ENCODE peak calls at places on chromosomes 7 and 10, in nine cellular contexts. One of them, this sample, is unnamed.

GRCh38 chr10:137031-137430 is 1.8 kb downstream of the ZMYND11 start:
- DNase-seq in left lung: no peak
- DNase-seq in astrocyte: no peak
- DNase-seq in body of pancreas: peak
- DNase-seq in fibroblast of mammary gland: peak
- DNase-seq in Peyer's patch: peak
- DNase-seq in spleen: no peak
- DNase-seq in PC-3: peak
- DNase-seq in GM06990: peak
- DNase-seq in this sample: peak

GRCh38 chr10:55220975-55221374 is 419.9 kb upstream of the PCDH15 start:
- DNase-seq in body of pancreas: no peak
- DNase-seq in left lung: no peak
- DNase-seq in fibroblast of mammary gland: no peak
- DNase-seq in spleen: no peak
- DNase-seq in Peyer's patch: no peak
- DNase-seq in PC-3: no peak
- DNase-seq in astrocyte: no peak
- DNase-seq in GM06990: no peak
- DNase-seq in this sample: no peak

GRCh38 chr7:2953099-2953498 is 90.6 kb downstream of the CARD11 start:
- DNase-seq in GM06990: no peak
- DNase-seq in PC-3: no peak
- DNase-seq in astrocyte: no peak
- DNase-seq in left lung: peak
- DNase-seq in spleen: no peak
- DNase-seq in fibroblast of mammary gland: peak
- DNase-seq in Peyer's patch: peak
- DNase-seq in body of pancreas: no peak
- DNase-seq in this sample: no peak

GRCh38 chr7:44184874-44185446 is 4.3 kb downstream of the GCK start:
- DNase-seq in left lung: no peak
- DNase-seq in spleen: no peak
- DNase-seq in PC-3: no peak
- DNase-seq in fibroblast of mammary gland: no peak
- DNase-seq in Peyer's patch: no peak
- DNase-seq in astrocyte: no peak
- DNase-seq in GM06990: no peak
- DNase-seq in body of pancreas: no peak
- DNase-seq in this sample: no peak

GRCh38 chr10:102646610-102647432 is 2.5 kb downstream of the TRIM8 start:
- DNase-seq in left lung: no peak
- DNase-seq in body of pancreas: peak
- DNase-seq in GM06990: peak
- DNase-seq in fibroblast of mammary gland: peak
- DNase-seq in spleen: peak
- DNase-seq in astrocyte: no peak
- DNase-seq in Peyer's patch: no peak
- DNase-seq in PC-3: no peak
- DNase-seq in this sample: peak

GRCh38 chr10:71812913-71813590 is 38.0 kb downstream of the PSAP start:
- DNase-seq in Peyer's patch: no peak
- DNase-seq in spleen: no peak
- DNase-seq in GM06990: no peak
- DNase-seq in left lung: no peak
- DNase-seq in PC-3: no peak
- DNase-seq in body of pancreas: no peak
- DNase-seq in astrocyte: no peak
- DNase-seq in fibroblast of mammary gland: no peak
- DNase-seq in this sample: no peak

GRCh38 chr7:80907141-80907601 is 11.7 kb downstream of the SEMA3C start:
- DNase-seq in Peyer's patch: no peak
- DNase-seq in left lung: no peak
- DNase-seq in body of pancreas: no peak
- DNase-seq in spleen: no peak
- DNase-seq in GM06990: no peak
- DNase-seq in fibroblast of mammary gland: no peak
- DNase-seq in PC-3: no peak
- DNase-seq in astrocyte: no peak
- DNase-seq in this sample: no peak

GRCh38 chr10:99631496-99631895 is 11.3 kb upstream of the SLC25A28 start:
- DNase-seq in GM06990: no peak
- DNase-seq in fibroblast of mammary gland: peak
- DNase-seq in spleen: no peak
- DNase-seq in Peyer's patch: no peak
- DNase-seq in PC-3: no peak
- DNase-seq in body of pancreas: no peak
- DNase-seq in left lung: no peak
- DNase-seq in astrocyte: peak
- DNase-seq in this sample: no peak

GRCh38 chr7:83162402-83163256 is at the start of gene PCLO:
- DNase-seq in Peyer's patch: peak
- DNase-seq in astrocyte: peak
- DNase-seq in PC-3: peak
- DNase-seq in spleen: peak
- DNase-seq in GM06990: peak
- DNase-seq in left lung: peak
- DNase-seq in body of pancreas: peak
- DNase-seq in fibroblast of mammary gland: peak
- DNase-seq in this sample: peak

GRCh38 chr10:95864906-95865813 is 42.6 kb upstream of the CC2D2B start:
- DNase-seq in GM06990: no peak
- DNase-seq in PC-3: peak
- DNase-seq in left lung: no peak
- DNase-seq in astrocyte: peak
- DNase-seq in fibroblast of mammary gland: peak
- DNase-seq in spleen: no peak
- DNase-seq in body of pancreas: peak
- DNase-seq in Peyer's patch: peak
- DNase-seq in this sample: peak
- TF ChIP-seq CTCF in GM06990: peak
- TF ChIP-seq CTCF in PC-3: peak
- TF ChIP-seq CTCF in left lung: no peak
- TF ChIP-seq CTCF in astrocyte: peak
- TF ChIP-seq CTCF in fibroblast of mammary gland: peak
- TF ChIP-seq CTCF in spleen: peak
- TF ChIP-seq CTCF in body of pancreas: peak
- TF ChIP-seq CTCF in Peyer's patch: no peak
- TF ChIP-seq CTCF in this sample: peak

GRCh38 chr7:19378340-19378704 is 233.1 kb upstream of the FERD3L start:
- DNase-seq in fibroblast of mammary gland: no peak
- DNase-seq in PC-3: no peak
- DNase-seq in left lung: no peak
- DNase-seq in spleen: no peak
- DNase-seq in astrocyte: no peak
- DNase-seq in GM06990: no peak
- DNase-seq in Peyer's patch: no peak
- DNase-seq in body of pancreas: no peak
- DNase-seq in this sample: no peak

GRCh38 chr7:19373334-19373733 is 228.1 kb upstream of the FERD3L start:
- DNase-seq in left lung: no peak
- DNase-seq in PC-3: no peak
- DNase-seq in spleen: no peak
- DNase-seq in Peyer's patch: no peak
- DNase-seq in fibroblast of mammary gland: no peak
- DNase-seq in body of pancreas: no peak
- DNase-seq in astrocyte: no peak
- DNase-seq in GM06990: no peak
- DNase-seq in this sample: no peak

GRCh38 chr7:19376591-19376990 is 231.4 kb upstream of the FERD3L start:
- DNase-seq in left lung: no peak
- DNase-seq in GM06990: no peak
- DNase-seq in fibroblast of mammary gland: no peak
- DNase-seq in spleen: no peak
- DNase-seq in PC-3: no peak
- DNase-seq in Peyer's patch: no peak
- DNase-seq in body of pancreas: no peak
- DNase-seq in astrocyte: peak
- DNase-seq in this sample: no peak

GRCh38 chr7:19375986-19376385 is 230.8 kb upstream of the FERD3L start:
- DNase-seq in PC-3: no peak
- DNase-seq in Peyer's patch: no peak
- DNase-seq in astrocyte: no peak
- DNase-seq in body of pancreas: no peak
- DNase-seq in GM06990: no peak
- DNase-seq in fibroblast of mammary gland: no peak
- DNase-seq in spleen: no peak
- DNase-seq in left lung: no peak
- DNase-seq in this sample: no peak

DNA sequence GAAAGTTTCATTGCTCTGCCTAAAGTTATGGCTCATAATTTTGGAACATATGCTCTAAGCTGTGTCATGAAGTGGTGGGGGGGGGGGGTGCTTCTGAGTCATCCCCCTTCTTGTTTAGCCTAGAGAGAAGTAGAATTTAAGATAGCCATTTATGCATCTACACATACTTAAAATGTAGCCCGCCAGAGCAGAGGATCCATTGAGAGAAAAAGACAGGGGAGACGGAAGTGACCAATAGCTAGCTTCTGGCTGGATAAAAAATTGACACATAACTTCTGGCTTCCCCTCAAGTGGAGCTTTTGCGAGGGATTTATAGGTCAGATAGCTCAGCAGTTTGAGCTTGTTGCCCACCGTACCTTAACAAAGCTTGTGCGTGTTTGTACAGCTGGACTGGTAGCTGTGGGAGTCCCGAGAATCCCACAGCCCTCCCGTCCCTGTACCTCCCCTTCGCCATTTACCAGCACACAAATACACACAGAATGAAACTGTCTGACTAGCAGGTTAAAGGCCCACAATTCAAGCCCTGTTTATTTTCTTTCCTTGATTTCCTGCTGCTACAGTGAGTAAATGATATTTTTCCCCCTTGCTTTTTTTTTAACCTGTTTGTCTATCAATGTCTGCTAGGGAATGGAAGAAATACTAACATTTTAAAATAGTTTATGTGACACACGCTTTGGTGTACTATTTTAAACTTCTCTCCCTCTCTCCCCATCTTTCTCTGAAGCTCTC is 232.6 kb upstream of the FERD3L start:
- DNase-seq in spleen: no peak
- DNase-seq in PC-3: peak
- DNase-seq in GM06990: no peak
- DNase-seq in left lung: no peak
- DNase-seq in fibroblast of mammary gland: peak
- DNase-seq in body of pancreas: no peak
- DNase-seq in astrocyte: peak
- DNase-seq in Peyer's patch: no peak
- DNase-seq in this sample: no peak
- H3K4me3 ChIP-seq in spleen: no peak
- H3K4me3 ChIP-seq in PC-3: no peak
- H3K4me3 ChIP-seq in GM06990: no peak
- H3K4me3 ChIP-seq in left lung: no peak
- H3K4me3 ChIP-seq in fibroblast of mammary gland: no peak
- H3K4me3 ChIP-seq in body of pancreas: no peak
- H3K4me3 ChIP-seq in astrocyte: peak
- H3K4me3 ChIP-seq in Peyer's patch: no peak
- H3K4me3 ChIP-seq in this sample: no peak

DNA sequence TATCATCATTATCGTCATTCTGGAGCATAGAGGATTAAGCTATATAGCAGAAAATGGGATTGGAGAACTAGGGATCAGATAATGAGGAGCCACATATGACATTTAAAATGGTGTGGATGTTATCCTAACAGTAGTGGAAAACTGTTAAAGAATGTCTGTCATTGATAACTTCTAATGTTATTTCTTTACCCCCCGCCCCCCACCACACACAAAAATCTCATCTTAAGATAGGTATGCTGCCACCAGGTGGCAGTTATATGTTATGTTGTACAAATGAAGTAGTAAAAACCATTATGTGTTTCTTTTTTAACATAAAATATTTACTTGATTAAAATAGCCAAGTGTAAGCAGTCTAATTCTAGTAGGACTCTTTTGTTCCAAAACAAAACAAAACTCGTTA is 13.0 kb downstream of the AKAP9 start:
- DNase-seq in GM06990: no peak
- DNase-seq in astrocyte: no peak
- DNase-seq in PC-3: peak
- DNase-seq in spleen: no peak
- DNase-seq in left lung: no peak
- DNase-seq in Peyer's patch: no peak
- DNase-seq in body of pancreas: no peak
- DNase-seq in fibroblast of mammary gland: no peak
- DNase-seq in this sample: peak
- TF ChIP-seq CTCF in GM06990: peak
- TF ChIP-seq CTCF in astrocyte: peak
- TF ChIP-seq CTCF in PC-3: peak
- TF ChIP-seq CTCF in spleen: no peak
- TF ChIP-seq CTCF in left lung: no peak
- TF ChIP-seq CTCF in Peyer's patch: no peak
- TF ChIP-seq CTCF in body of pancreas: no peak
- TF ChIP-seq CTCF in fibroblast of mammary gland: peak
- TF ChIP-seq CTCF in this sample: peak

GRCh38 chr10:17062493-17063487 is 66.8 kb downstream of the CUBN start:
- DNase-seq in Peyer's patch: no peak
- DNase-seq in PC-3: peak
- DNase-seq in GM06990: no peak
- DNase-seq in astrocyte: peak
- DNase-seq in fibroblast of mammary gland: peak
- DNase-seq in body of pancreas: peak
- DNase-seq in left lung: no peak
- DNase-seq in spleen: no peak
- DNase-seq in this sample: no peak
- H3K4me3 ChIP-seq in Peyer's patch: no peak
- H3K4me3 ChIP-seq in PC-3: peak
- H3K4me3 ChIP-seq in GM06990: no peak
- H3K4me3 ChIP-seq in astrocyte: peak
- H3K4me3 ChIP-seq in fibroblast of mammary gland: no peak
- H3K4me3 ChIP-seq in body of pancreas: no peak
- H3K4me3 ChIP-seq in left lung: no peak
- H3K4me3 ChIP-seq in spleen: no peak
- H3K4me3 ChIP-seq in this sample: no peak

This sample was measured in GM12865.